ENCODE peak calls at places on chromosomes 5 and 9, in six cellular contexts. G, I, W, V, S and O are unnamed samples.

GRCh38 chr9:74783408-74783807 is 104.3 kb downstream of the TRPM6 start:
- DNase-seq in G (no peak), I (no peak), V (no peak), W (no peak), S (peak), O (no peak)

GRCh38 chr9:18359335-18359734 is 114.6 kb upstream of the ADAMTSL1 start:
- DNase-seq in S (peak), G (no peak), W (peak), V (no peak), I (no peak), O (no peak)

GRCh38 chr9:76557674-76558073 is 98.7 kb downstream of the GCNT1 start:
- DNase-seq in W (no peak), I (no peak), S (peak), V (no peak), G (no peak), O (no peak)

GRCh38 chr5:135223891-135224625 is 175.0 kb downstream of the MACROH2A1 start:
- DNase-seq in V (no peak), W (no peak), S (no peak), I (no peak), G (no peak), O (no peak)

GRCh38 chr9:6106576-6107339 is 91.3 kb upstream of the RANBP6 start:
- DNase-seq in V (no peak), I (peak), W (peak), S (peak), G (no peak), O (peak)

GRCh38 chr5:112968411-112969106 is 8.0 kb upstream of the DCP2 start:
- DNase-seq in W (no peak), I (no peak), G (no peak), V (no peak), S (no peak), O (no peak)

GRCh38 chr5:120808135-120808534 is 344.0 kb downstream of the PRR16 start:
- DNase-seq in I (no peak), V (no peak), W (no peak), S (no peak), G (no peak), O (no peak)

GRCh38 chr5:33726422-33727165 is 165.2 kb downstream of the ADAMTS12 start:
- DNase-seq in G (no peak), I (no peak), S (peak), V (no peak), W (no peak), O (no peak)

GRCh38 chr5:176590035-176590729 is 19.8 kb downstream of the GPRIN1 start:
- DNase-seq in S (no peak), V (no peak), G (no peak), I (no peak), W (no peak), O (no peak)

GRCh38 chr5:176747670-176748072 is 62.7 kb upstream of the UNC5A start:
- DNase-seq in V (no peak), W (no peak), G (no peak), S (no peak), I (no peak), O (no peak)

GRCh38 chr5:149002053-149002452 is 60.8 kb downstream of the SH3TC2 start:
- DNase-seq in G (no peak), V (no peak), I (no peak), S (peak), W (peak), O (no peak)